ENCODE peak calls at places on chromosome 5, in eight cellular contexts. G, H, R, X, I, K, B and A are unnamed samples.

GRCh38 chr5:6711409-6712135 is 1.7 kb upstream of the TENT4A start:
- DNase-seq in G (no peak), H (no peak), R (no peak), X (no peak), I (no peak), K (no peak), B (no peak), A (no peak)

GRCh38 chr5:55072668-55073067 is 29.8 kb upstream of the GZMA start:
- DNase-seq in G (no peak), H (no peak), R (no peak), X (no peak), I (no peak), K (no peak), B (no peak), A (no peak)

GRCh38 chr5:10590226-10591047 is 26.6 kb downstream of the ANKRD33B start:
- DNase-seq in G (no peak), H (no peak), R (no peak), X (peak; percentile 15), I (no peak), K (no peak), B (no peak), A (no peak)

GRCh38 chr5:5591567-5591966 is 169.1 kb downstream of the ICE1 start:
- DNase-seq in G (no peak), H (no peak), R (no peak), X (no peak), I (no peak), K (no peak), B (no peak), A (no peak)

GRCh38 chr5:91235194-91235793 is 147.8 kb downstream of the ARRDC3 start:
- DNase-seq in G (no peak), H (no peak), R (no peak), X (no peak), I (no peak), K (no peak), B (no peak), A (no peak)

GRCh38 chr5:84364043-84364442 is 20.6 kb downstream of the EDIL3 start:
- DNase-seq in G (no peak), H (no peak), R (no peak), X (no peak), I (no peak), K (no peak), B (no peak), A (no peak)

GRCh38 chr5:132825165-132825823 is 5.2 kb downstream of the SHROOM1 start:
- DNase-seq in G (no peak), H (no peak), R (no peak), X (no peak), I (no peak), K (no peak), B (no peak), A (no peak)

GRCh38 chr5:116696356-116696755 is 121.7 kb upstream of the SEMA6A start:
- DNase-seq in G (no peak), H (no peak), R (no peak), X (no peak), I (no peak), K (no peak), B (no peak), A (no peak)

GRCh38 chr5:141508808-141509611 is 20.1 kb downstream of the PCDHGC5 start:
- DNase-seq in G (no peak), H (peak; percentile 90), R (peak; percentile 86), X (no peak), I (no peak), K (peak; percentile 81), B (peak; percentile 41), A (no peak)

GRCh38 chr5:68534131-68534940 is 318.8 kb downstream of the PIK3R1 start:
- DNase-seq in G (no peak), H (no peak), R (no peak), X (peak; percentile 90), I (no peak), K (peak; percentile 23), B (peak; percentile 10), A (peak; percentile 24)

GRCh38 chr5:101390317-101390908 is 487.3 kb upstream of the ST8SIA4 start:
- DNase-seq in G (peak; percentile 57), H (no peak), R (no peak), X (no peak), I (no peak), K (no peak), B (no peak), A (peak; percentile 5)

GRCh38 chr5:78221964-78222451 is 72.5 kb downstream of the AP3B1 start:
- DNase-seq in G (no peak), H (no peak), R (no peak), X (no peak), I (peak; percentile 76), K (no peak), B (peak; percentile 15), A (no peak)

GRCh38 chr5:119417891-119418781 is 34.2 kb upstream of the HSD17B4 start:
- DNase-seq in G (no peak), H (no peak), R (no peak), X (no peak), I (no peak), K (no peak), B (no peak), A (no peak)

GRCh38 chr5:145976431-145977155 is 40.2 kb downstream of the SH3RF2 start:
- DNase-seq in G (no peak), H (no peak), R (no peak), X (no peak), I (no peak), K (no peak), B (no peak), A (peak; percentile 33)

GRCh38 chr5:53407373-53407772 is 73.1 kb upstream of the FST start:
- DNase-seq in G (no peak), H (no peak), R (no peak), X (no peak), I (no peak), K (no peak), B (no peak), A (no peak)

GRCh38 chr5:77631166-77631582 is 7.3 kb downstream of the OTP start:
- DNase-seq in G (no peak), H (no peak), R (no peak), X (no peak), I (no peak), K (no peak), B (no peak), A (no peak)

GRCh38 chr5:107636555-107636954 is 34.2 kb downstream of the EFNA5 start:
- DNase-seq in G (no peak), H (no peak), R (no peak), X (no peak), I (no peak), K (no peak), B (no peak), A (no peak)

GRCh38 chr5:172102913-172103629 is 85.0 kb downstream of the STK10 start:
- DNase-seq in G (peak; percentile 64), H (peak; percentile 89), R (no peak), X (no peak), I (peak; percentile 69), K (peak; percentile 60), B (peak; percentile 50), A (no peak)

DNA sequence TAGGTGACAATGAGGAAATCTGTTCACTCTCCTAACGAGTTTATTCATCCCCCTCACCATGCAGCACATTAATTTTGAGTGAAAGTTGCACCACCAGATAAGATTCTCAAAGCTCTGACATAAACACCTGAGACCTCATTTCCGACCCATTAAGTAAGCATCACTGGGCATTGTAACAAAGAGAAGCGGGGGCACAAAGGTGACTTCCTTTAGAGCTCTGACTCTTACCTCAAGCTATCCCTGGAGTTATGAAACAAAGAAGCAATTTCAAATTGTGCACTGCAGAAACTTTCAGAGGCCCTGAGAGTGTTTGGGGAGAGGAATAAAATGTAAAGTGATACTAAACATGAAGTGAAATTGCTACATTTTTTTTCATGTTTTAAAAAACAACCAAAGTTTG is 29.5 kb downstream of the C5orf15 start:
- DNase-seq in G (no peak), H (no peak), R (no peak), X (no peak), I (no peak), K (no peak), B (no peak), A (no peak)
- TF ChIP-seq POLR2A in G (no peak), H (no peak), R (no peak), X (no peak), I (peak; percentile 8), K (no peak), B (no peak), A (no peak)

DNA sequence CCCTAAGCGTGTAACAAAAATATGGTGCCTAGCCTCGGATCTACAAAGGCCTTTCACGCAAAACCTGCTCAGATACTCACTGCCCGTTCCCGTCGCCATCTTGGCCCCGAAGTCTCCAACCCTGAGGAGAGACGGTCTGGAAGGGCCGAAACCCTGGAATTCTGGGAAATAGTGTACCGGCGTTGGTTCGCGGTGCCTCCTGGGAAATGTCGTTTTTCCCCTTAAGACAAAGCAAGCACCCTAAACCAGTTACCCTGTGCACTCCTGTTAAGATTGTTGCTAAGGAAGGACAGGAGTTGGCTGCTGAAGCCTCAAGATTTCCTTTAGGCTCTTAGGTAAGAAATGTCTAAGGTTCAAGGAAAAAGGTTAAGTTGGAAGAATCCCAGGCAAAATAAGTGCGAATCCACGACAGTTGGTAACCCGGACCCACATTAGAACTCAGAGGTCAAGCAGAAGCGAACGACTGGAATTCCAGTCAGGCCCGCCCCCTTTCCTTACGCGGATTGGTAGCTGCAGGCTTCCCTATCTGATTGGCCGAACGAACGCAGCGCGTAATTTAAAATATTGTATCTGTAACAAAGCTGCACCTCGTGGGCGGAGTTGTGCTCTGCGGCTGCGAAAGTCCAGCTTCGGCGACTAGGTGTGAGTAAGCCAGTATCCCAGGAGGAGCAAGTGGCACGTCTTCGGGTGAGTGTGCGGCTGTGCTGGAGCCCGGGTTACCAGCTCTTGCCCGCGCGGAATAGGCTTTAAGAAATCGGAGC is at the start of the genes BRD8 and KIF20A:
- DNase-seq in G (peak; percentile 94), H (peak; percentile 98), R (peak; percentile 97), X (peak; percentile 98), I (peak; percentile 94), K (peak; percentile 96), B (peak; percentile 97), A (peak; percentile 97)
- TF ChIP-seq POLR2A in G (peak; percentile 92), H (no peak), R (peak; percentile 14), X (peak; percentile 18), I (peak; percentile 19), K (no peak), B (peak; percentile 22), A (peak; percentile 73)

GRCh38 chr5:138182808-138183207 is 3.9 kb downstream of the KIF20A start:
- DNase-seq in G (no peak), H (no peak), R (no peak), X (no peak), I (no peak), K (no peak), B (no peak), A (no peak)

GRCh38 chr5:138186002-138186447 is 7.1 kb downstream of the KIF20A start:
- DNase-seq in G (no peak), H (no peak), R (no peak), X (no peak), I (no peak), K (no peak), B (no peak), A (no peak)

GRCh38 chr5:138192826-138193225 is 13.9 kb downstream of the KIF20A start:
- DNase-seq in G (no peak), H (no peak), R (no peak), X (no peak), I (no peak), K (no peak), B (no peak), A (no peak)

GRCh38 chr5:138188632-138189031 is 9.7 kb downstream of the KIF20A start:
- DNase-seq in G (no peak), H (no peak), R (no peak), X (no peak), I (no peak), K (no peak), B (no peak), A (no peak)
- TF ChIP-seq POLR2A in G (no peak), H (no peak), R (no peak), X (no peak), I (no peak), K (no peak), B (no peak), A (no peak)

GRCh38 chr5:157858527-157859226 is at the start of gene CLINT1:
- DNase-seq in G (peak; percentile 70), H (peak; percentile 95), R (peak; percentile 89), X (peak; percentile 94), I (peak; percentile 99), K (peak; percentile 89), B (peak; percentile 94), A (peak; percentile 92)
- TF ChIP-seq POLR2A in G (peak; percentile 47), H (peak; percentile 73), R (peak; percentile 74), X (peak; percentile 79), I (peak; percentile 59), K (peak; percentile 38), B (peak; percentile 82), A (peak; percentile 83)